ENCODE peak calls at places on chromosomes 1 and 21, in four cellular contexts. I is astrocyte, O is fibroblast of lung, N is HCT116. P is an unnamed sample. For H3K27me3 and H3K9me3, the result is how much of the 10 kb centered on the place peaks cover.

GRCh38 chr1:19096036-19096833 is 113.8 kb downstream of the UBR4 start:
- DNase-seq in I (no peak), O (no peak), N (peak), P (no peak)

GRCh38 chr1:234987415-234988159 is 141.1 kb downstream of the TOMM20 start:
- DNase-seq in I (peak), O (peak), N (no peak), P (no peak)

GRCh38 chr1:81237531-81238528 is 562.9 kb upstream of the ADGRL2 start:
- DNase-seq in I (no peak), O (no peak), N (no peak), P (no peak)

GRCh38 chr1:22241250-22241649 is 98.4 kb upstream of the WNT4 start:
- DNase-seq in I (no peak), O (no peak), N (no peak), P (no peak)

GRCh38 chr1:230215049-230215448 is 148.0 kb downstream of the GALNT2 start:
- DNase-seq in I (peak), O (peak), N (no peak), P (no peak)

GRCh38 chr1:20090119-20090518 is 20.1 kb downstream of the PLA2G5 start:
- DNase-seq in I (no peak), O (no peak), N (no peak), P (no peak)

GRCh38 chr1:121558514-121558913 is 373.7 kb downstream of the SRGAP2C start:
- DNase-seq in I (peak), O (peak), N (no peak), P (peak)

GRCh38 chr21:42760361-42760970 is 107.0 kb downstream of the PDE9A start:
- DNase-seq in I (no peak), O (no peak), N (no peak), P (no peak)

GRCh38 chr1:22259581-22260282 is 116.8 kb upstream of the WNT4 start:
- DNase-seq in I (no peak), O (peak), N (no peak), P (no peak)

GRCh38 chr1:187051618-187052232 is 223.0 kb downstream of the PLA2G4A start:
- DNase-seq in I (peak), O (peak), N (peak), P (peak)

GRCh38 chr21:19122371-19122770 is 718.8 kb upstream of the TMPRSS15 start:
- DNase-seq in I (no peak), O (no peak), N (no peak), P (no peak)

GRCh38 chr21:41526478-41527087 is 18.6 kb upstream of the TMPRSS2 start:
- DNase-seq in I (no peak), O (no peak), N (no peak), P (no peak)

GRCh38 chr21:37257526-37257966 is 9.6 kb downstream of the VPS26C start:
- DNase-seq in I (peak), O (peak), N (no peak), P (no peak)

GRCh38 chr1:38962560-38962959 is 20.9 kb upstream of the RHBDL2 start:
- DNase-seq in I (no peak), O (peak), N (no peak), P (no peak)

GRCh38 chr1:221241592-221241991 is 362.3 kb downstream of the HLX start:
- DNase-seq in I (no peak), O (no peak), N (no peak), P (no peak)

GRCh38 chr1:28458237-28459228 is 47.3 kb upstream of the RCC1 start:
- DNase-seq in I (no peak), O (no peak), N (no peak), P (no peak)

GRCh38 chr1:154975409-154976205 is 1.1 kb downstream of the CKS1B start:
- DNase-seq in I (peak), O (peak), N (no peak), P (no peak)

GRCh38 chr1:154075746-154076145 is 79.1 kb downstream of the NUP210L start:
- DNase-seq in I (no peak), O (no peak), N (no peak), P (no peak)

GRCh38 chr1:216824511-216824910 is 101.3 kb upstream of the ESRRG start:
- DNase-seq in I (no peak), O (peak), N (no peak), P (no peak)

GRCh38 chr1:66302810-66303209 is 231.1 kb upstream of the SGIP1 start:
- DNase-seq in I (no peak), O (no peak), N (no peak), P (no peak)

GRCh38 chr1:245378352-245379144 is 223.8 kb downstream of the KIF26B start:
- DNase-seq in I (no peak), O (no peak), N (no peak), P (no peak)

GRCh38 chr1:168470821-168471473 is 72.8 kb downstream of the XCL2 start:
- DNase-seq in I (peak), O (peak), N (peak), P (peak)

GRCh38 chr1:227869851-227870305 is 54.4 kb downstream of the PRSS38 start:
- DNase-seq in I (no peak), O (no peak), N (no peak), P (no peak)

GRCh38 chr1:93471911-93472310 is 24.0 kb downstream of the FNBP1L start:
- DNase-seq in I (peak), O (peak), N (no peak), P (no peak)

GRCh38 chr1:77282187-77282865 is 507 bp downstream of the AK5 start:
- DNase-seq in I (peak), O (peak), N (no peak), P (no peak)
- TF ChIP-seq EZH2 in I (no peak), O (no peak), N (no peak), P (peak)

GRCh38 chr1:156646738-156647211 is 4.9 kb downstream of the BCAN start:
- DNase-seq in I (no peak), O (no peak), N (no peak), P (no peak)
- H3K27me3 ChIP-seq in I (half or more), O (half or more), N (under half), P (half or more)

DNA sequence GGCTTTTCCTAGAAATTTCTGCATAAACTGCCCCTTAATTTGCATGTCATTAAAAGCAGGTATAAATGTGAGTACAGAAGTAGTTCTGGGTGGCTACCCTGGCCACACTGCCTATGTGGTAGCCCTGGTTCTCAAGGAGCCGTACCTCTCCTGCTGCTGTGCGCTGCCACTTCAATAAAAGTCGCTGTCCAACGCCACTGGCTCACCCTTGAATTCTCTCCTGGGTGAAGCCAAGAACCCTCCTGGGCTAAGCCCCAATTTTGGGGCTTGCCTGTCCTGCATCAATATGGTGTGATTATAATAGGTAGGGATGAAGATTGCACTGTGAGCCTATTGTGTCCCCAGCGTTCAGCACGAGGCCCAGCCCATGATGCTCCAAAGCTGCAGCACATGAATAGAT is 65.6 kb upstream of the C1orf174 start:
- DNase-seq in I (no peak), O (no peak), N (no peak), P (no peak)
- H3K9me3 ChIP-seq in I (under half), O (under half), N (under half), P (under half)

GRCh38 chr1:115714572-115715141 is 53.9 kb downstream of the CASQ2 start:
- DNase-seq in I (no peak), O (no peak), N (no peak), P (peak)

GRCh38 chr1:115712911-115713609 is 55.5 kb downstream of the CASQ2 start:
- DNase-seq in I (no peak), O (no peak), N (no peak), P (no peak)

GRCh38 chr1:115713906-115714305 is 54.6 kb downstream of the CASQ2 start:
- DNase-seq in I (no peak), O (no peak), N (no peak), P (no peak)

GRCh38 chr1:115706774-115707425 is 61.6 kb downstream of the CASQ2 start:
- DNase-seq in I (peak), O (peak), N (peak), P (no peak)

GRCh38 chr1:115710859-115711624 is 57.5 kb downstream of the CASQ2 start:
- DNase-seq in I (no peak), O (no peak), N (no peak), P (no peak)
- TF ChIP-seq EZH2 in I (no peak), O (peak), N (no peak), P (no peak)

GRCh38 chr1:30908886-30909777 is 574 bp upstream of the SDC3 start:
- DNase-seq in I (no peak), O (no peak), N (no peak), P (no peak)
- H3K27me3 ChIP-seq in I (under half), O (under half), N (under half), P (under half)